ENCODE peak calls at places on chromosome 7, in four cellular contexts. A, K, M and Y are unnamed samples.
A peak's percentile ranks its signal among the peaks of the same experiment; 100 is the strongest.

GRCh38 chr7:2844153-2845077 is at the start of gene GNA12:
- DNase-seq in A (peak; percentile 95), M (peak; percentile 97), K (peak; percentile 97), Y (peak; percentile 99)

GRCh38 chr7:111012799-111013675 is 77.9 kb upstream of the LRRN3 start:
- DNase-seq in K (no peak), M (no peak), A (no peak), Y (no peak)

GRCh38 chr7:54932818-54933543 is 85.8 kb upstream of the EGFR start:
- DNase-seq in A (no peak), K (peak; percentile 40), M (peak; percentile 80), Y (peak; percentile 74)

GRCh38 chr7:139426258-139427028 is 57.0 kb downstream of the KLRG2 start:
- DNase-seq in K (no peak), A (no peak), M (no peak), Y (no peak)

GRCh38 chr7:108736266-108736891 is 166.7 kb downstream of the DNAJB9 start:
- DNase-seq in M (no peak), A (no peak), K (no peak), Y (no peak)

GRCh38 chr7:157347217-157347904 is 10.6 kb downstream of the DNAJB6 start:
- DNase-seq in M (peak; percentile 89), K (no peak), A (no peak), Y (no peak)

GRCh38 chr7:82778021-82778420 is 334.4 kb upstream of the CACNA2D1 start:
- DNase-seq in M (peak; percentile 50), K (no peak), A (no peak), Y (no peak)

GRCh38 chr7:5694221-5694754 is 87.2 kb downstream of the RNF216 start:
- DNase-seq in K (no peak), M (peak; percentile 97), A (no peak), Y (no peak)

GRCh38 chr7:88665892-88666514 is 93.5 kb upstream of the ZNF804B start:
- DNase-seq in M (no peak), A (no peak), K (no peak), Y (no peak)

GRCh38 chr7:139095194-139095659 is 14.3 kb downstream of the ZC3HAV1 start:
- DNase-seq in K (no peak), A (peak; percentile 78), M (no peak), Y (no peak)

GRCh38 chr7:115724400-115725056 is 306.0 kb downstream of the TFEC start:
- DNase-seq in M (no peak), A (no peak), K (no peak), Y (no peak)

GRCh38 chr7:3495957-3496356 is 194.9 kb downstream of the SDK1 start:
- DNase-seq in M (no peak), A (no peak), K (no peak), Y (no peak)

GRCh38 chr7:92968502-92968901 is 132.1 kb upstream of the CDK6 start:
- DNase-seq in K (no peak), A (no peak), M (no peak), Y (no peak)

GRCh38 chr7:143345428-143345900 is 17.0 kb downstream of the FAM131B start:
- DNase-seq in K (no peak), A (peak; percentile 36), M (peak; percentile 49), Y (no peak)

DNA sequence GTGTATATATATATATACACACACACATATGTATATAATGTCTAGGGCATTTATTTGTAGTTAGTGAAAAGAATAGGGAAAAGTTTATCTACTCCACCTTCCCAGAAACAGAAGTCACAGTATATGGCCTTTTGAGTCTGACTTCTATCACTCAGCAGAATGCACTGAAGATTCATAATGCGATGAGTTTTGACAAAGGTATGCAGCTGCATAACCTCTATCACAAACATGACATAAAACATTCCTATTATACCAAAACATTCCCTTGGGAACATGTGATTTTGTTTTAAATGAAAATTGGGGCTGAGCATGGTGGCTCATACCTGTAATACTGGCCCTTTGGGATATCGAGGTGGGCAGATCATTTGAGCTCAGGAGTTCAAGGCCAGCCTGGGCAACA is 137.3 kb upstream of the EEPD1 start:
- DNase-seq in K (no peak), M (peak; percentile 52), A (no peak), Y (no peak)
- H3K27ac ChIP-seq in K (no peak overlapping the region), M (no peak overlapping the region), A (no peak overlapping the region), Y (no peak overlapping the region)

DNA sequence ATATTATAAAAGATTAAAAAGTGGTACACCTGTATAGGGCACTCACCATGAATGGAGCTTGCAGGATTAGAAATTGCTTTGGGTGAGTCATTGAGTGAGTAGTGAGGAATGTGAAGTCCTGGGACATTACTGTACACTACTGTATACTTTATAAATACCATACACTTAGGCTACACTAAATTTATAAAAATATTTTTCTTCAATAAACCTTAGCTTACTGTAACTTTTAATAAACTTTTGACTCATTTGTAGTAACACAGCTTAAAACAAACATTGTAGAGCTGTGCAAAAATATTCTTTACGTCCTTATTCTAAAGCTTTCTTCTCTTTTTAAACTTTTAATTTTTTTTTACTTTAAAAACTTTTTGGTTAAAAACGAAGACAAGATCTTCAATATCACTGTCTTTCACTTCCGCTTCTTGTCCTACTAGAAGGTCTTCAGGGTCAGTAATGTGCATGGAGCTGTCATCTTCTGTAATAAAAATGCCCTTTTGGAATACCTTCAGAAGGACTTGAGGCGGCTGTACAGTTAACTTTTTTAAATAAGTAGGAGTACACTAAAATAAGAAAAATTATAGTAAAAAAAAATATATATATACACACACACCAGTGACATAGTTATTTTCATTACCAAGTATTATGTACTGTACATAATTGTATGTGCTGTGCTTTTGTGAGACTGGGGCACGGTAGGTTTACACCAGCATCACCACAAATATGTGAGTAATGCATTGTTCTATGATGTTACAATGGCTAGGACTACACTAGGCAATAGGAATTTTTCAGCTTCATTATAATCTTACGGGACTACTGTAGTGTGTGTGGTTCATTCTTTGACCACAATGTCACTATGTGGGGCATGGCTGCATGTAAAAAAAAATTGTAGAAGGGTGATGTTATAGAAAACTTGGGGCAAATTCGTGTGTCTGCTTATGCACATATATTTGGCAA is 3.5 kb downstream of the STK31 start:
- DNase-seq in M (peak; percentile 97), K (no peak), A (no peak), Y (no peak)
- H3K27ac ChIP-seq in M (peak overlapping the region; percentile 47), K (no peak overlapping the region), A (no peak overlapping the region), Y (no peak overlapping the region)

DNA sequence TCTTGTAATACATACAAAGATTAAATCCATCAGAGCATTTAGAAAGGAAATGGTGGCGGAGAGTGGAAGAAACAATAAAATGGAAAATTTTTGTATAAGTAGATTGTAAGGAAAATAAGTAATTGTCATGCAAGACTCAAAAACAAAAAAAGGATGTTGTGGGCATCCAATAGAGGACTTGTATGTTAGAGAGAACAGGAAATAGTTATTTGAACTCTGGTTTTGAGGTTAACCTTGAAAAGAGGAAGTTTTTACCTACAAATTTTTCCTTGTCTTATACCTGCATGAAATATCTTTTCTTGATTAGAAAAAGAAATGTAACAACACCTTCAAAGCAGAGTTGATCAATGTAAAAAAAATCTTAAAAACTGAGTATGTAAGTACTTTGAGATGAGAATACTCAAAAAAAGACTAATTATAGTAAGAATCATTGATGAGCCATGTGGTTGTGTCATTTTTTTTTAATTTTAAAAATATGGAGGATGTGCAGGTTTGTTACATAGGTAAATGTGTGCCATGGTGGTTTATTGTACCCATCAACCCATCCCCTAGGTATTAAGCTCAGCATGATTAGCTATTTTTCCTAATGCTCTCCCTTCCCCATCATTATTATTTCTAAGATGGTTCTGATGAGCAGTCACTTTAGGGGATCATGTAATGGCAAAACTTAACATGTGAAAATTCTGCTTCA is 11.9 kb downstream of the TMEM106B start:
- DNase-seq in A (no peak), K (no peak), M (no peak), Y (no peak)
- H3K27ac ChIP-seq in A (no peak overlapping the region), K (no peak overlapping the region), M (no peak overlapping the region), Y (no peak overlapping the region)

GRCh38 chr7:66352071-66352470 is 146.9 kb downstream of the TPST1 start:
- DNase-seq in K (peak; percentile 6), A (no peak), M (no peak), Y (no peak)
- H3K27ac ChIP-seq in K (no peak overlapping the region), A (no peak overlapping the region), M (no peak overlapping the region), Y (peak overlapping the region; percentile 8)

GRCh38 chr7:134545918-134546317 is 3.0 kb upstream of the AKR1B15 start:
- DNase-seq in M (no peak), A (no peak), K (no peak), Y (no peak)

GRCh38 chr7:134548877-134549276 is at the start of gene AKR1B15:
- DNase-seq in K (no peak), M (no peak), A (no peak), Y (no peak)

GRCh38 chr7:134547738-134548054 is 1.2 kb upstream of the AKR1B15 start:
- DNase-seq in K (no peak), M (peak; percentile 73), A (no peak), Y (no peak)

GRCh38 chr7:134545379-134545778 is 3.5 kb upstream of the AKR1B15 start:
- DNase-seq in A (no peak), M (no peak), K (no peak), Y (no peak)

GRCh38 chr7:134546903-134547737 is 1.8 kb upstream of the AKR1B15 start:
- DNase-seq in M (no peak), K (no peak), A (peak; percentile 23), Y (peak; percentile 17)
- H3K27ac ChIP-seq in M (no peak overlapping the region), K (no peak overlapping the region), A (no peak overlapping the region), Y (no peak overlapping the region)

DNA sequence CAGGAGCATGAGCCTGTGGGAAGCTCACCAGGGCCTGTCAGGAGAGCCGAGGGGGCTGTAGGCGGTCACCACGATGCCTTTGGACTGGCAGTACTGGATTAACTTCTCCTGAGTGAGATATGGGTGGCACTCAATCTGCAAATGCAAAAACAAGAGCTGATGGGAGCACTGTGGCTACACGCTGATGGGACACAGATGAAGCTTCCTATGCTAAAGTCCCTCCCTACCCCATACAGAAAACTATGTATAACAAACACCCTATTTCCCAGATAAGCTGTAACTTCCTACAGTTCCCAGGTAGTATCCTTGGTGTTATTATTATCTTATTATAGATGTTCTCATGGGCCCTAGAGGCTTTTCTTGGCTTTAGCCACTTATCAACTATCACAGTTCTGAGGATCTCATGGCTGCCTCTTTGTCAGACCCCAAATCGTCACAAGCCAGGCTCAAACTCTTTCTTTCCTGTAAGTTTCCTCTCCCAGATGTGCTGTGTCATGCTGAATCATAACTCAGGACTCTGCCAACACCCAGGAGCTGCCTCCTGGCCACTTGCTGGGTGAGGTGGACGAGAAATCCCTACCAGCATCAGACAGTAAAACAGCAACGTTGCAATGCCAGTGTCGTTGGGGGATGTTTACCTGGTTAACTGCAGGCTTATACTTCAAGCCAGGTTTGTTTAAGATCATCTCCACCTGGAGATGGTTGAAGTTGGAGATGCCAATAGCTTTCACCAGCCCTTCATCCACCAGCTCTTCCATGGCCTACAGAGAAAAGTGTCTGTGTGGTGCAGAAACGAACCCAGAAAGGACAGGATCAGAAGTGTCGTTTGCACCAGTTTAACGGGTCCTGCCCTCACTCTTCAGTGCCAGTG is 10.3 kb downstream of the AKR1B1 start:
- DNase-seq in K (no peak), A (no peak), M (peak; percentile 86), Y (no peak)
- H3K27ac ChIP-seq in K (no peak overlapping the region), A (no peak overlapping the region), M (peak overlapping the region; percentile 81), Y (no peak overlapping the region)

DNA sequence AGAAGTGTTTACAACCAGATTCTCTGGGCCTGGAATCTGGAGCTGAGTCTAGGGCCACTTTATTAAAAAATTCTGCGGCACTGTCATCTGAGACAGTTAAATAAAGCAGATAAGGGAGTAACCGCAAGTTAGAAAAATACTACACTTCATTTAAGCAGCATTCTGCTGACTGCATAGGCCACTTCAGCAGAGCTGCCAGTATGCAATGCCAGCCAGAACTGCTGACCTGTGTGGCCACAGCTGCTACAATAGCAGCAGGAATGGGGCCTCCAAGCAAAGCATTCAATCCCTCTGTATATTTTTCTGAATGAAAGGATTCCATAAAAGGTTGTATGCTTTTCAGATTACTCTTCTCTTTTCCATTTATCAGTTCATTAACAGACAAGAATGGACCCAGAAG is 136.0 kb downstream of the COL28A1 start:
- DNase-seq in K (no peak), M (peak; percentile 26), A (no peak), Y (no peak)
- H3K27ac ChIP-seq in K (no peak overlapping the region), M (no peak overlapping the region), A (no peak overlapping the region), Y (no peak overlapping the region)